ENCODE peak calls at places on chromosome 6, in four cellular contexts. One of them, this sample, is unnamed.

GRCh38 chr6:18510644-18511033 is 123.5 kb downstream of the RNF144B start:
- DNase-seq in fibroblast of lung: no peak
- DNase-seq in HT1080: no peak
- DNase-seq in LHCN-M2: no peak
- DNase-seq in this sample: no peak

GRCh38 chr6:71181565-71181964 is 107.0 kb upstream of the OGFRL1 start:
- DNase-seq in fibroblast of lung: peak; percentile 52
- DNase-seq in HT1080: peak; percentile 90
- DNase-seq in LHCN-M2: peak; percentile 83
- DNase-seq in this sample: no peak

GRCh38 chr6:84554069-84554468 is 210.3 kb downstream of the TBX18 start:
- DNase-seq in fibroblast of lung: peak; percentile 89
- DNase-seq in HT1080: no peak
- DNase-seq in LHCN-M2: peak; percentile 54
- DNase-seq in this sample: no peak

GRCh38 chr6:136987526-136987925 is 57.2 kb downstream of the IL20RA start:
- DNase-seq in fibroblast of lung: no peak
- DNase-seq in HT1080: no peak
- DNase-seq in LHCN-M2: no peak
- DNase-seq in this sample: no peak

GRCh38 chr6:134316733-134317431 is 1.0 kb downstream of the SGK1 start:
- DNase-seq in fibroblast of lung: no peak
- DNase-seq in HT1080: no peak
- DNase-seq in LHCN-M2: no peak
- DNase-seq in this sample: no peak

GRCh38 chr6:292506-293184 is 358 bp downstream of the DUSP22 start:
- DNase-seq in fibroblast of lung: peak; percentile 38
- DNase-seq in HT1080: peak; percentile 38
- DNase-seq in LHCN-M2: peak; percentile 31
- DNase-seq in this sample: peak; percentile 86

GRCh38 chr6:47097092-47097945 is 55.2 kb upstream of the ADGRF1 start:
- DNase-seq in fibroblast of lung: peak; percentile 90
- DNase-seq in HT1080: peak; percentile 81
- DNase-seq in LHCN-M2: peak; percentile 80
- DNase-seq in this sample: peak; percentile 82

GRCh38 chr6:110435052-110435602 is 19.8 kb upstream of the DDO start:
- DNase-seq in fibroblast of lung: no peak
- DNase-seq in HT1080: no peak
- DNase-seq in LHCN-M2: no peak
- DNase-seq in this sample: no peak

GRCh38 chr6:3281669-3282460 is 23.1 kb downstream of the PSMG4 start:
- DNase-seq in fibroblast of lung: peak; percentile 78
- DNase-seq in HT1080: peak; percentile 92
- DNase-seq in LHCN-M2: peak; percentile 40
- DNase-seq in this sample: peak; percentile 66

GRCh38 chr6:43916924-43917877 is 147.2 kb downstream of the VEGFA start:
- DNase-seq in fibroblast of lung: peak; percentile 91
- DNase-seq in HT1080: no peak
- DNase-seq in LHCN-M2: no peak
- DNase-seq in this sample: peak; percentile 76

GRCh38 chr6:39060467-39061160 is 12.0 kb downstream of the GLP1R start:
- DNase-seq in fibroblast of lung: no peak
- DNase-seq in HT1080: no peak
- DNase-seq in LHCN-M2: no peak
- DNase-seq in this sample: no peak

GRCh38 chr6:12606616-12607015 is 110.0 kb upstream of the PHACTR1 start:
- DNase-seq in fibroblast of lung: no peak
- DNase-seq in HT1080: no peak
- DNase-seq in LHCN-M2: no peak
- DNase-seq in this sample: no peak

GRCh38 chr6:165961236-165961751 is 206.4 kb downstream of the TBXT start:
- DNase-seq in fibroblast of lung: no peak
- DNase-seq in HT1080: no peak
- DNase-seq in LHCN-M2: no peak
- DNase-seq in this sample: no peak

GRCh38 chr6:138540468-138540867 is 41.2 kb upstream of the NHSL1 start:
- DNase-seq in fibroblast of lung: peak; percentile 88
- DNase-seq in HT1080: no peak
- DNase-seq in LHCN-M2: peak; percentile 61
- DNase-seq in this sample: no peak

GRCh38 chr6:19995575-19996257 is 158.5 kb downstream of the ID4 start:
- DNase-seq in fibroblast of lung: no peak
- DNase-seq in HT1080: no peak
- DNase-seq in LHCN-M2: no peak
- DNase-seq in this sample: no peak

GRCh38 chr6:132733288-132733687 is 19.4 kb upstream of the VNN1 start:
- DNase-seq in fibroblast of lung: no peak
- DNase-seq in HT1080: no peak
- DNase-seq in LHCN-M2: no peak
- DNase-seq in this sample: no peak

GRCh38 chr6:142883011-142883410 is 62.0 kb downstream of the HIVEP2 start:
- DNase-seq in fibroblast of lung: no peak
- DNase-seq in HT1080: no peak
- DNase-seq in LHCN-M2: no peak
- DNase-seq in this sample: no peak

GRCh38 chr6:54991761-54992330 is 145.3 kb downstream of the FAM83B start:
- DNase-seq in fibroblast of lung: no peak
- DNase-seq in HT1080: no peak
- DNase-seq in LHCN-M2: no peak
- DNase-seq in this sample: no peak

GRCh38 chr6:134550604-134551003 is 232.7 kb upstream of the SGK1 start:
- DNase-seq in fibroblast of lung: peak; percentile 57
- DNase-seq in HT1080: peak; percentile 76
- DNase-seq in LHCN-M2: peak; percentile 71
- DNase-seq in this sample: no peak

GRCh38 chr6:52053038-52053704 is 34.2 kb downstream of the PKHD1 start:
- DNase-seq in fibroblast of lung: no peak
- DNase-seq in HT1080: no peak
- DNase-seq in LHCN-M2: no peak
- DNase-seq in this sample: no peak

GRCh38 chr6:117465691-117466090 is 16.8 kb upstream of the DCBLD1 start:
- DNase-seq in fibroblast of lung: no peak
- DNase-seq in HT1080: no peak
- DNase-seq in LHCN-M2: no peak
- DNase-seq in this sample: no peak

GRCh38 chr6:30213999-30214982 is 1.1 kb upstream of the TRIM26 start:
- DNase-seq in fibroblast of lung: peak; percentile 70
- DNase-seq in HT1080: peak; percentile 54
- DNase-seq in LHCN-M2: peak; percentile 62
- DNase-seq in this sample: peak; percentile 94

GRCh38 chr6:151763938-151764680 is 43.4 kb upstream of the ESR1 start:
- DNase-seq in fibroblast of lung: peak; percentile 82
- DNase-seq in HT1080: peak; percentile 85
- DNase-seq in LHCN-M2: peak; percentile 37
- DNase-seq in this sample: peak; percentile 91